ENCODE peak calls at places on chromosomes 7 and 10, in six cellular contexts. One of them, this sample, is unnamed.

GRCh38 chr7:142771353-142771723 is 568 bp downstream of the PRSS2 start:
- DNase-seq in mammary epithelial cell: peak
- DNase-seq in upper lobe of right lung: no peak
- DNase-seq in pancreas: no peak
- DNase-seq in PC-3: peak
- DNase-seq in SK-N-SH: no peak
- DNase-seq in this sample: no peak

GRCh38 chr10:104732222-104732621 is 91.1 kb downstream of the SORCS3 start:
- DNase-seq in mammary epithelial cell: no peak
- DNase-seq in upper lobe of right lung: no peak
- DNase-seq in pancreas: no peak
- DNase-seq in PC-3: no peak
- DNase-seq in SK-N-SH: no peak
- DNase-seq in this sample: no peak

GRCh38 chr7:38451840-38452239 is 178.4 kb upstream of the TARP start:
- DNase-seq in mammary epithelial cell: peak
- DNase-seq in upper lobe of right lung: no peak
- DNase-seq in pancreas: no peak
- DNase-seq in PC-3: peak
- DNase-seq in SK-N-SH: peak
- DNase-seq in this sample: peak

GRCh38 chr7:70710011-70710480 is 421.9 kb upstream of the GALNT17 start:
- DNase-seq in mammary epithelial cell: peak
- DNase-seq in upper lobe of right lung: no peak
- DNase-seq in pancreas: no peak
- DNase-seq in PC-3: no peak
- DNase-seq in SK-N-SH: no peak
- DNase-seq in this sample: peak

GRCh38 chr10:35355971-35356724 is 19.8 kb downstream of the CCNY start:
- DNase-seq in mammary epithelial cell: no peak
- DNase-seq in upper lobe of right lung: no peak
- DNase-seq in pancreas: no peak
- DNase-seq in PC-3: no peak
- DNase-seq in SK-N-SH: no peak
- DNase-seq in this sample: no peak

GRCh38 chr10:77629775-77630565 is 7.6 kb downstream of the KCNMA1 start:
- DNase-seq in mammary epithelial cell: no peak
- DNase-seq in upper lobe of right lung: no peak
- DNase-seq in pancreas: no peak
- DNase-seq in PC-3: peak
- DNase-seq in SK-N-SH: no peak
- DNase-seq in this sample: peak

GRCh38 chr7:42082144-42082543 is 154.9 kb downstream of the GLI3 start:
- DNase-seq in mammary epithelial cell: peak
- DNase-seq in upper lobe of right lung: no peak
- DNase-seq in pancreas: no peak
- DNase-seq in PC-3: no peak
- DNase-seq in SK-N-SH: no peak
- DNase-seq in this sample: peak

GRCh38 chr10:24408365-24408764 is 199.4 kb downstream of the KIAA1217 start:
- DNase-seq in mammary epithelial cell: no peak
- DNase-seq in upper lobe of right lung: no peak
- DNase-seq in pancreas: no peak
- DNase-seq in PC-3: no peak
- DNase-seq in SK-N-SH: no peak
- DNase-seq in this sample: no peak

GRCh38 chr7:100370746-100371145 is 2.5 kb upstream of the PILRA start:
- DNase-seq in mammary epithelial cell: no peak
- DNase-seq in upper lobe of right lung: peak
- DNase-seq in pancreas: no peak
- DNase-seq in PC-3: no peak
- DNase-seq in SK-N-SH: no peak
- DNase-seq in this sample: no peak

GRCh38 chr7:120856621-120857352 is 1.2 kb downstream of the TSPAN12 start:
- DNase-seq in mammary epithelial cell: peak
- DNase-seq in upper lobe of right lung: peak
- DNase-seq in pancreas: peak
- DNase-seq in PC-3: peak
- DNase-seq in SK-N-SH: peak
- DNase-seq in this sample: peak

GRCh38 chr10:22825841-22826240 is 102.0 kb upstream of the ARMC3 start:
- DNase-seq in mammary epithelial cell: no peak
- DNase-seq in upper lobe of right lung: no peak
- DNase-seq in pancreas: no peak
- DNase-seq in PC-3: peak
- DNase-seq in SK-N-SH: peak
- DNase-seq in this sample: no peak

GRCh38 chr7:93902777-93903423 is 3.5 kb upstream of the GNGT1 start:
- DNase-seq in mammary epithelial cell: no peak
- DNase-seq in upper lobe of right lung: no peak
- DNase-seq in pancreas: no peak
- DNase-seq in PC-3: peak
- DNase-seq in SK-N-SH: peak
- DNase-seq in this sample: no peak

GRCh38 chr10:114266521-114266920 is 27.5 kb downstream of the VWA2 start:
- DNase-seq in mammary epithelial cell: peak
- DNase-seq in upper lobe of right lung: no peak
- DNase-seq in pancreas: peak
- DNase-seq in PC-3: peak
- DNase-seq in SK-N-SH: peak
- DNase-seq in this sample: peak

GRCh38 chr7:92635538-92635937 is 45.3 kb upstream of the FAM133B start:
- DNase-seq in mammary epithelial cell: no peak
- DNase-seq in upper lobe of right lung: no peak
- DNase-seq in pancreas: no peak
- DNase-seq in PC-3: no peak
- DNase-seq in SK-N-SH: no peak
- DNase-seq in this sample: no peak

GRCh38 chr10:5534051-5534821 is 9.5 kb downstream of the CALML3 start:
- DNase-seq in mammary epithelial cell: peak
- DNase-seq in upper lobe of right lung: peak
- DNase-seq in pancreas: no peak
- DNase-seq in PC-3: no peak
- DNase-seq in SK-N-SH: no peak
- DNase-seq in this sample: no peak

GRCh38 chr10:132697568-132698200 is 88.3 kb downstream of the NKX6-2 start:
- DNase-seq in mammary epithelial cell: no peak
- DNase-seq in upper lobe of right lung: peak
- DNase-seq in pancreas: no peak
- DNase-seq in PC-3: no peak
- DNase-seq in SK-N-SH: no peak
- DNase-seq in this sample: no peak

GRCh38 chr10:1183746-1184145 is 127.6 kb downstream of the WDR37 start:
- DNase-seq in mammary epithelial cell: no peak
- DNase-seq in upper lobe of right lung: peak
- DNase-seq in pancreas: no peak
- DNase-seq in PC-3: no peak
- DNase-seq in SK-N-SH: no peak
- DNase-seq in this sample: no peak

GRCh38 chr10:35259769-35260397 is 76.4 kb upstream of the CCNY start:
- DNase-seq in mammary epithelial cell: peak
- DNase-seq in upper lobe of right lung: no peak
- DNase-seq in pancreas: no peak
- DNase-seq in PC-3: peak
- DNase-seq in SK-N-SH: no peak
- DNase-seq in this sample: peak

GRCh38 chr7:129665013-129665401 is 53.5 kb downstream of the NRF1 start:
- DNase-seq in mammary epithelial cell: peak
- DNase-seq in upper lobe of right lung: no peak
- DNase-seq in pancreas: no peak
- DNase-seq in PC-3: peak
- DNase-seq in SK-N-SH: peak
- DNase-seq in this sample: peak

GRCh38 chr10:73095479-73096021 is 1.1 kb downstream of the P4HA1 start:
- DNase-seq in mammary epithelial cell: peak
- DNase-seq in upper lobe of right lung: no peak
- DNase-seq in pancreas: peak
- DNase-seq in PC-3: peak
- DNase-seq in SK-N-SH: peak
- DNase-seq in this sample: peak

GRCh38 chr7:101231644-101232043 is 6.0 kb downstream of the CLDN15 start:
- DNase-seq in mammary epithelial cell: no peak
- DNase-seq in upper lobe of right lung: no peak
- DNase-seq in pancreas: no peak
- DNase-seq in PC-3: no peak
- DNase-seq in SK-N-SH: peak
- DNase-seq in this sample: no peak

GRCh38 chr10:22997102-22997501 is 69.2 kb downstream of the ARMC3 start:
- DNase-seq in mammary epithelial cell: peak
- DNase-seq in upper lobe of right lung: no peak
- DNase-seq in pancreas: no peak
- DNase-seq in PC-3: no peak
- DNase-seq in SK-N-SH: peak
- DNase-seq in this sample: peak

GRCh38 chr7:102424129-102424551 is 9.2 kb upstream of the ORAI2 start:
- DNase-seq in mammary epithelial cell: no peak
- DNase-seq in upper lobe of right lung: no peak
- DNase-seq in pancreas: no peak
- DNase-seq in PC-3: no peak
- DNase-seq in SK-N-SH: no peak
- DNase-seq in this sample: no peak

GRCh38 chr7:100163871-100164270 is 4.5 kb downstream of the GAL3ST4 start:
- DNase-seq in mammary epithelial cell: no peak
- DNase-seq in upper lobe of right lung: no peak
- DNase-seq in pancreas: no peak
- DNase-seq in PC-3: no peak
- DNase-seq in SK-N-SH: no peak
- DNase-seq in this sample: no peak

GRCh38 chr7:45647426-45647825 is 73.3 kb downstream of the ADCY1 start:
- DNase-seq in mammary epithelial cell: no peak
- DNase-seq in upper lobe of right lung: no peak
- DNase-seq in pancreas: no peak
- DNase-seq in PC-3: no peak
- DNase-seq in SK-N-SH: no peak
- DNase-seq in this sample: no peak

GRCh38 chr7:61576-62360 is 130.6 kb upstream of the FAM20C start:
- DNase-seq in mammary epithelial cell: no peak
- DNase-seq in upper lobe of right lung: peak
- DNase-seq in pancreas: no peak
- DNase-seq in PC-3: no peak
- DNase-seq in SK-N-SH: no peak
- DNase-seq in this sample: no peak

GRCh38 chr7:118731854-118732253 is 507.4 kb downstream of the ANKRD7 start:
- DNase-seq in mammary epithelial cell: no peak
- DNase-seq in upper lobe of right lung: no peak
- DNase-seq in pancreas: no peak
- DNase-seq in PC-3: no peak
- DNase-seq in SK-N-SH: no peak
- DNase-seq in this sample: no peak

GRCh38 chr7:118449797-118450196 is 225.3 kb downstream of the ANKRD7 start:
- DNase-seq in mammary epithelial cell: no peak
- DNase-seq in upper lobe of right lung: no peak
- DNase-seq in pancreas: no peak
- DNase-seq in PC-3: no peak
- DNase-seq in SK-N-SH: no peak
- DNase-seq in this sample: no peak

GRCh38 chr10:108791030-108791429 is 1132.3 kb downstream of the XPNPEP1 start:
- DNase-seq in mammary epithelial cell: no peak
- DNase-seq in upper lobe of right lung: no peak
- DNase-seq in pancreas: no peak
- DNase-seq in PC-3: peak
- DNase-seq in SK-N-SH: no peak
- DNase-seq in this sample: no peak

GRCh38 chr7:37234928-37235327 is 213.7 kb downstream of the ELMO1 start:
- DNase-seq in mammary epithelial cell: peak
- DNase-seq in upper lobe of right lung: no peak
- DNase-seq in pancreas: no peak
- DNase-seq in PC-3: peak
- DNase-seq in SK-N-SH: peak
- DNase-seq in this sample: no peak
- TF ChIP-seq CTCF in mammary epithelial cell: peak
- TF ChIP-seq CTCF in upper lobe of right lung: peak
- TF ChIP-seq CTCF in pancreas: no peak
- TF ChIP-seq CTCF in PC-3: peak
- TF ChIP-seq CTCF in SK-N-SH: peak
- TF ChIP-seq CTCF in this sample: peak

GRCh38 chr10:43361532-43362190 is 9.8 kb upstream of the FXYD4 start:
- DNase-seq in mammary epithelial cell: no peak
- DNase-seq in upper lobe of right lung: no peak
- DNase-seq in pancreas: no peak
- DNase-seq in PC-3: no peak
- DNase-seq in SK-N-SH: no peak
- DNase-seq in this sample: no peak
- H3K4me3 ChIP-seq in mammary epithelial cell: peak
- H3K4me3 ChIP-seq in upper lobe of right lung: peak
- H3K4me3 ChIP-seq in pancreas: peak
- H3K4me3 ChIP-seq in PC-3: peak
- H3K4me3 ChIP-seq in SK-N-SH: peak
- H3K4me3 ChIP-seq in this sample: peak

GRCh38 chr10:102309236-102309635 is 63.9 kb downstream of the GBF1 start:
- DNase-seq in mammary epithelial cell: no peak
- DNase-seq in upper lobe of right lung: no peak
- DNase-seq in pancreas: no peak
- DNase-seq in PC-3: no peak
- DNase-seq in SK-N-SH: no peak
- DNase-seq in this sample: no peak
- H3K27ac ChIP-seq in mammary epithelial cell: no peak
- H3K27ac ChIP-seq in upper lobe of right lung: no peak
- H3K27ac ChIP-seq in pancreas: no peak
- H3K27ac ChIP-seq in PC-3: no peak
- H3K27ac ChIP-seq in SK-N-SH: peak
- H3K27ac ChIP-seq in this sample: no peak

GRCh38 chr10:18079665-18080295 is 60.4 kb upstream of the CACNB2 start:
- DNase-seq in mammary epithelial cell: no peak
- DNase-seq in upper lobe of right lung: no peak
- DNase-seq in pancreas: no peak
- DNase-seq in PC-3: peak
- DNase-seq in SK-N-SH: no peak
- DNase-seq in this sample: no peak

GRCh38 chr10:18071591-18071990 is 68.6 kb upstream of the CACNB2 start:
- DNase-seq in mammary epithelial cell: no peak
- DNase-seq in upper lobe of right lung: no peak
- DNase-seq in pancreas: no peak
- DNase-seq in PC-3: no peak
- DNase-seq in SK-N-SH: no peak
- DNase-seq in this sample: no peak

GRCh38 chr10:18073314-18073713 is 66.9 kb upstream of the CACNB2 start:
- DNase-seq in mammary epithelial cell: no peak
- DNase-seq in upper lobe of right lung: no peak
- DNase-seq in pancreas: no peak
- DNase-seq in PC-3: no peak
- DNase-seq in SK-N-SH: no peak
- DNase-seq in this sample: no peak

DNA sequence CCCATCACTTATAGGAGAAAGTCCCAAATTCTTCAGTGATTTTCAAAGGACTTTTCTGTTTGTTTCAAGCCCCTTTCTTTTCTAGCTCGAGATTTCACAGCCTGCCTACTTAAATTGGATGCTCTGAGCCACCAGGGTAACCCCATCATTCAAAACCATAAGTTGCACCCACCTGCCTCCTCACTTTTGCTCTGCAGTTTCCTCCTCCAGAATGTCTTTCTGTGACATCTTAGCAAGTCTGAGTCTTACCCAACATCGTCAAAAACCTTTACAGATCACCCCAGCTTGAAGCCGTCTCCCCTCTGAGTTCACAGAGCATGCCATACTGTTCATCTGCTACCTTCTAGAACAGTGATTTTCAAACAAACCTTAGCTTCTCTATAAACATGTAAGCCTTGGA is 64.3 kb upstream of the CACNB2 start:
- DNase-seq in mammary epithelial cell: no peak
- DNase-seq in upper lobe of right lung: no peak
- DNase-seq in pancreas: no peak
- DNase-seq in PC-3: no peak
- DNase-seq in SK-N-SH: no peak
- DNase-seq in this sample: no peak
- TF ChIP-seq CTCF in mammary epithelial cell: no peak
- TF ChIP-seq CTCF in upper lobe of right lung: no peak
- TF ChIP-seq CTCF in pancreas: no peak
- TF ChIP-seq CTCF in PC-3: no peak
- TF ChIP-seq CTCF in SK-N-SH: no peak
- TF ChIP-seq CTCF in this sample: no peak